ENCODE peak calls at places on chromosomes 4 and X, in six cellular contexts. One of them, this sample, is unnamed.

GRCh38 chr4:76570141-76570989 is 135.3 kb downstream of the SHROOM3 start:
- DNase-seq in Calu3: no peak
- DNase-seq in activated CD4-positive, alpha-beta T cell treated with anti-CD3 and anti-CD28 coated beads, Interleukin-2, amount 50 U/mL, for 24 hours: no peak
- DNase-seq in hippocampal formation: no peak
- DNase-seq in B cell: no peak
- DNase-seq in NCI-H345: peak; percentile 15
- DNase-seq in this sample: peak; percentile 85

GRCh38 chrX:20205927-20206708 is 60.6 kb downstream of the RPS6KA3 start:
- DNase-seq in Calu3: no peak
- DNase-seq in activated CD4-positive, alpha-beta T cell treated with anti-CD3 and anti-CD28 coated beads, Interleukin-2, amount 50 U/mL, for 24 hours: no peak
- DNase-seq in hippocampal formation: no peak
- DNase-seq in B cell: no peak
- DNase-seq in NCI-H345: no peak
- DNase-seq in this sample: no peak

GRCh38 chr4:150160473-150160872 is 82.2 kb downstream of the DCLK2 start:
- DNase-seq in Calu3: no peak
- DNase-seq in activated CD4-positive, alpha-beta T cell treated with anti-CD3 and anti-CD28 coated beads, Interleukin-2, amount 50 U/mL, for 24 hours: no peak
- DNase-seq in hippocampal formation: no peak
- DNase-seq in B cell: no peak
- DNase-seq in NCI-H345: no peak
- DNase-seq in this sample: no peak

GRCh38 chr4:138841341-138841740 is 174.2 kb upstream of the NOCT start:
- DNase-seq in Calu3: no peak
- DNase-seq in activated CD4-positive, alpha-beta T cell treated with anti-CD3 and anti-CD28 coated beads, Interleukin-2, amount 50 U/mL, for 24 hours: no peak
- DNase-seq in hippocampal formation: no peak
- DNase-seq in B cell: no peak
- DNase-seq in NCI-H345: no peak
- DNase-seq in this sample: no peak

GRCh38 chr4:107825072-107825789 is 499 bp downstream of the SGMS2 start:
- DNase-seq in Calu3: peak; percentile 47
- DNase-seq in activated CD4-positive, alpha-beta T cell treated with anti-CD3 and anti-CD28 coated beads, Interleukin-2, amount 50 U/mL, for 24 hours: no peak
- DNase-seq in hippocampal formation: no peak
- DNase-seq in B cell: no peak
- DNase-seq in NCI-H345: no peak
- DNase-seq in this sample: peak; percentile 2

GRCh38 chr4:118981171-118981838 is 92.7 kb downstream of the SYNPO2 start:
- DNase-seq in Calu3: no peak
- DNase-seq in activated CD4-positive, alpha-beta T cell treated with anti-CD3 and anti-CD28 coated beads, Interleukin-2, amount 50 U/mL, for 24 hours: no peak
- DNase-seq in hippocampal formation: no peak
- DNase-seq in B cell: no peak
- DNase-seq in NCI-H345: no peak
- DNase-seq in this sample: no peak

GRCh38 chr4:30821891-30822612 is 101.9 kb downstream of the PCDH7 start:
- DNase-seq in Calu3: no peak
- DNase-seq in activated CD4-positive, alpha-beta T cell treated with anti-CD3 and anti-CD28 coated beads, Interleukin-2, amount 50 U/mL, for 24 hours: no peak
- DNase-seq in hippocampal formation: no peak
- DNase-seq in B cell: no peak
- DNase-seq in NCI-H345: no peak
- DNase-seq in this sample: peak; percentile 1

GRCh38 chrX:91080822-91081221 is 353.8 kb upstream of the PABPC5 start:
- DNase-seq in Calu3: no peak
- DNase-seq in activated CD4-positive, alpha-beta T cell treated with anti-CD3 and anti-CD28 coated beads, Interleukin-2, amount 50 U/mL, for 24 hours: no peak
- DNase-seq in hippocampal formation: no peak
- DNase-seq in B cell: no peak
- DNase-seq in NCI-H345: no peak
- DNase-seq in this sample: no peak

GRCh38 chrX:55524487-55524886 is 34.8 kb upstream of the USP51 start:
- DNase-seq in Calu3: no peak
- DNase-seq in activated CD4-positive, alpha-beta T cell treated with anti-CD3 and anti-CD28 coated beads, Interleukin-2, amount 50 U/mL, for 24 hours: no peak
- DNase-seq in hippocampal formation: no peak
- DNase-seq in B cell: no peak
- DNase-seq in NCI-H345: no peak
- DNase-seq in this sample: no peak

GRCh38 chr4:72997409-72997808 is 72.1 kb downstream of the COX18 start:
- DNase-seq in Calu3: peak; percentile 3
- DNase-seq in activated CD4-positive, alpha-beta T cell treated with anti-CD3 and anti-CD28 coated beads, Interleukin-2, amount 50 U/mL, for 24 hours: no peak
- DNase-seq in hippocampal formation: no peak
- DNase-seq in B cell: no peak
- DNase-seq in NCI-H345: no peak
- DNase-seq in this sample: no peak

GRCh38 chrX:19772759-19773623 is 114.4 kb downstream of the SH3KBP1 start:
- DNase-seq in Calu3: no peak
- DNase-seq in activated CD4-positive, alpha-beta T cell treated with anti-CD3 and anti-CD28 coated beads, Interleukin-2, amount 50 U/mL, for 24 hours: no peak
- DNase-seq in hippocampal formation: no peak
- DNase-seq in B cell: no peak
- DNase-seq in NCI-H345: no peak
- DNase-seq in this sample: no peak

GRCh38 chr4:83618431-83618830 is 82.5 kb downstream of the GPAT3 start:
- DNase-seq in Calu3: peak; percentile 59
- DNase-seq in activated CD4-positive, alpha-beta T cell treated with anti-CD3 and anti-CD28 coated beads, Interleukin-2, amount 50 U/mL, for 24 hours: no peak
- DNase-seq in hippocampal formation: no peak
- DNase-seq in B cell: no peak
- DNase-seq in NCI-H345: no peak
- DNase-seq in this sample: no peak

GRCh38 chrX:64456828-64457227 is 61.6 kb upstream of the MTMR8 start:
- DNase-seq in Calu3: no peak
- DNase-seq in activated CD4-positive, alpha-beta T cell treated with anti-CD3 and anti-CD28 coated beads, Interleukin-2, amount 50 U/mL, for 24 hours: no peak
- DNase-seq in hippocampal formation: no peak
- DNase-seq in B cell: no peak
- DNase-seq in NCI-H345: no peak
- DNase-seq in this sample: no peak

GRCh38 chr4:2254665-2255500 is 7.0 kb downstream of the MXD4 start:
- DNase-seq in Calu3: no peak
- DNase-seq in activated CD4-positive, alpha-beta T cell treated with anti-CD3 and anti-CD28 coated beads, Interleukin-2, amount 50 U/mL, for 24 hours: no peak
- DNase-seq in hippocampal formation: no peak
- DNase-seq in B cell: peak; percentile 12
- DNase-seq in NCI-H345: no peak
- DNase-seq in this sample: no peak

This sample was measured in NCI-H510A treated with DMSO at 0.1 percent for 48 hours.